ENCODE peak calls at places on chromosomes 5 and 9, in seven cellular contexts. Z is fibroblast of lung, G is SK-N-SH, D is endodermal cell, F is kidney, V is colonic mucosa, S is adipocyte. J is an unnamed sample.

GRCh38 chr5:23820764-23821471 is 313.5 kb downstream of the PRDM9 start:
- DNase-seq in Z (peak), G (peak), D (no peak), F (no peak), V (no peak), S (peak), J (peak)

GRCh38 chr5:175494271-175495183 is 16.2 kb downstream of the SFXN1 start:
- DNase-seq in Z (peak), G (no peak), D (no peak), F (no peak), V (no peak), S (no peak), J (no peak)

GRCh38 chr5:116842514-116842924 is 267.9 kb upstream of the SEMA6A start:
- DNase-seq in Z (no peak), G (no peak), D (no peak), F (no peak), V (no peak), S (no peak), J (no peak)

GRCh38 chr9:134138292-134138691 is 2.4 kb downstream of the WDR5 start:
- DNase-seq in Z (no peak), G (no peak), D (no peak), F (no peak), V (no peak), S (no peak), J (no peak)

GRCh38 chr5:51995773-51996306 is 612.6 kb downstream of the ISL1 start:
- DNase-seq in Z (no peak), G (no peak), D (no peak), F (no peak), V (no peak), S (no peak), J (no peak)

GRCh38 chr9:131346559-131346958 is 47.3 kb upstream of the PRRC2B start:
- DNase-seq in Z (no peak), G (no peak), D (no peak), F (peak), V (no peak), S (no peak), J (no peak)

GRCh38 chr9:126700296-126700695 is 86.6 kb downstream of the LMX1B start:
- DNase-seq in Z (no peak), G (peak), D (peak), F (peak), V (no peak), S (no peak), J (no peak)

GRCh38 chr5:174418809-174419522 is 305.4 kb upstream of the MSX2 start:
- DNase-seq in Z (no peak), G (peak), D (peak), F (no peak), V (no peak), S (peak), J (peak)

GRCh38 chr5:37792976-37793328 is 46.9 kb downstream of the GDNF start:
- DNase-seq in Z (peak), G (no peak), D (no peak), F (no peak), V (no peak), S (peak), J (peak)

GRCh38 chr9:6214451-6214850 is 1.2 kb upstream of the IL33 start:
- DNase-seq in Z (peak), G (no peak), D (no peak), F (no peak), V (no peak), S (peak), J (peak)

GRCh38 chr9:92147854-92148184 is 32.6 kb upstream of the SPTLC1 start:
- DNase-seq in Z (peak), G (no peak), D (no peak), F (no peak), V (no peak), S (no peak), J (no peak)

GRCh38 chr5:33072700-33073099 is 361.6 kb downstream of the NPR3 start:
- DNase-seq in Z (peak), G (no peak), D (no peak), F (no peak), V (no peak), S (no peak), J (peak)

GRCh38 chr9:123335986-123336329 is 20.0 kb upstream of the CRB2 start:
- DNase-seq in Z (no peak), G (no peak), D (no peak), F (no peak), V (no peak), S (no peak), J (no peak)

GRCh38 chr9:135701067-135701967 is 668 bp upstream of the KCNT1 start:
- DNase-seq in Z (peak), G (peak), D (no peak), F (no peak), V (no peak), S (no peak), J (peak)
- H3K9ac ChIP-seq in Z (no peak), G (no peak), D (no peak), F (no peak), V (no peak), S (no peak), J (no peak)

GRCh38 chr9:77748214-77748772 is 100.2 kb upstream of the GNA14 start:
- DNase-seq in Z (no peak), G (no peak), D (no peak), F (no peak), V (no peak), S (no peak), J (no peak)
- H3K9ac ChIP-seq in Z (no peak), G (no peak), D (no peak), F (no peak), V (no peak), S (no peak), J (no peak)

GRCh38 chr9:115672477-115673316 is 480.9 kb upstream of the PAPPA start:
- DNase-seq in Z (peak), G (no peak), D (peak), F (no peak), V (no peak), S (peak), J (peak)
- H3K9ac ChIP-seq in Z (peak), G (peak), D (no peak), F (no peak), V (no peak), S (peak), J (peak)

GRCh38 chr5:56950626-56951130 is 1.2 kb downstream of the MIER3 start:
- DNase-seq in Z (peak), G (peak), D (peak), F (peak), V (peak), S (peak), J (peak)
- H3K9ac ChIP-seq in Z (peak), G (peak), D (peak), F (peak), V (peak), S (peak), J (peak)

GRCh38 chr5:43038523-43038989 is 1.6 kb downstream of the ANXA2R start:
- DNase-seq in Z (peak), G (no peak), D (no peak), F (no peak), V (no peak), S (peak), J (no peak)

GRCh38 chr5:43036856-43037711 is 3.0 kb downstream of the ANXA2R start:
- DNase-seq in Z (peak), G (no peak), D (peak), F (no peak), V (no peak), S (peak), J (peak)

GRCh38 chr5:43036409-43036808 is 3.7 kb downstream of the ANXA2R start:
- DNase-seq in Z (peak), G (no peak), D (no peak), F (no peak), V (no peak), S (no peak), J (no peak)

GRCh38 chr5:43039115-43039467 is 1.0 kb downstream of the ANXA2R start:
- DNase-seq in Z (no peak), G (no peak), D (no peak), F (no peak), V (no peak), S (no peak), J (no peak)

DNA sequence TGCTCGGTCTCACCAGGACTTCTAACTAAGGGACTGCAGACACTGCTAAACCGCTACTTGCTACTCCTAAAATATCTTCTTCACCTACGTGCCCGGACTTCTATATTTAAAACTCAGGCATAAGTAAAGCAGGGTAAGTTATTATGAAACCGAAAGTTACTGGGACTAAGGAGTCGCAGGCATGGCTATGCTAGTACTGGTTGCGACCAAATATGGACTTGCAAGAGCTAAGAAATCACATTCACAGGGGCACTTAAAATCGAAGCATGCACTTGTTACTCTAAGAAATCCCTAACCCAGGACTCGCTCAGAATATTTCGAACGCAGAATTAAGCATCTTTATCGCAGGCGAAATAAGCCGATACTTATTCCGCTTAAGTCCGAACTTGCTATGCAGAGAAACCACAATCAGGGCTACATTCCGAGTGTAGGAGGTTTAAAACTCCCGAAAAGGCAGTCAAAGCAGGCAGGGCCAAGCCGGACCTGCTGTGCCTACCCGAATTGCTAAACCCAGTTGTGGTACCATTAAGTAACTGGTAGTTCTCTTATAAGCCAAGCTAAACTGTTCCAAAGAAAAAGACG is 2.1 kb downstream of the ANXA2R start:
- DNase-seq in Z (peak), G (no peak), D (peak), F (no peak), V (peak), S (peak), J (peak)
- H3K9ac ChIP-seq in Z (no peak), G (peak), D (no peak), F (peak), V (peak), S (peak), J (peak)

DNA sequence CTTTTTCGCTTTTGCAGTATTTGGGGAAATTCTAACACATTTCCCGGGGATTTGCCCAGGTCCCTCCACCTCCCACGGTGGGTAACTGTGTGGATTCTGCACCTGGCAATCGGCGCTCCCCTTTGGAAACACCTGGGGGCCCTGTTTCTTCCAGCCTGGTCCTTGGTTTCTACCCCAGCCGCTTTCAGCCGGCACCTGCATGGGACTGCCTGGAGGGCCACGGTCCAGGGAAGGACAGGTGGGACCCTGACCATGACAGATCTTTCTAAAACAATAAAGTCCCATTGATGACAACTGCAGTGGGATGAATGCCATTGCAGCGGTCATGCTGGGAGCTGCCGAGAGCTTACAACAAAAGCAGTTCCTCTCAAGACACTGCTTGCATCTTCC is 91.8 kb downstream of the ANKRD33B start:
- DNase-seq in Z (no peak), G (no peak), D (peak), F (no peak), V (no peak), S (no peak), J (no peak)
- H3K9ac ChIP-seq in Z (no peak), G (no peak), D (no peak), F (no peak), V (no peak), S (no peak), J (no peak)

DNA sequence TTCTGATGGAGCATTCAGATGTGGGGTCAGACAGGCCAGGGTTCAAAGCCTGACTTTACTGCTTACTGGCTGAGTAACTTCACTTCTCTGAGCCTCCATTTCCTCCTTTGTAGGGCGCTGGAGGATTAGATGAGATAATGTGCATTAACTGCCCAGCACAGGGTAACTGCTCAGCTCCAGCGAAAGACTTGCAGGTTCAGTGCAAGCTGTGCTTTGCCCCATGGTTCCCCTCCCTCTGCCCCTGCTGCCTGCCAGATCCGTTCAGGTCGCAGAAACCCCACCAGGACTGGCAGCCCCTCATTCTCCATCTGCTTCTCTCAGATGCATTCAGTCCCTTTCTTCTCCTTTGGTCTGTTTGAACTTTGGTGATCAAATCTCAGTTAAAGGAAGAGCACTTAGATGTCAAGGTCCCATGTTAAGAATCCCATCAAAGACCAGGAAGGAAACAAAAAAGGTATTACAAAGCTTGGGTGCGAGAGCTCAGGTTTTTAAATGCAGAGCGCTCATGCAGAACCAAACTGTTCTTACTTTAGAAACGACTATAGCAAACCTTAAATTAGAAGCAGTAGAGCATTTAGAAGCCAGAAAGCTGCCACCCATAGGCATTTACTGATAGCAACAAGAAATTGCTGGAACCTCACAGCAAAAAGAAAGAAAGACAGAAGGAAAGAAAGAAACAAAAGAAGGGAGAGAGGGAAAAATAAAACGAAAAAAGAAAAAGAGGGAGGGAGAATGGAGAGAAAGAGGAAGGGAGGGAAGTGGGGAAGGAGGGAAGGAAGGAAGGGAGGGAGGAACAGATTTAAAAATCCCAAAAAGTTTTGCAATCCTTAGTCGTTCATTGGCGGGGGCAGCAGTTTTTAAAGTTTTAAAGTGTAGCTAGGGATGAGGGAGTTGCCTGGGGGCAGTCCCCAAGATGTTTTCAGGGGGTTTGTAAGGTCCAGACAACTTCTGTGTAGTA is 23.5 kb downstream of the AFAP1L1 start:
- DNase-seq in Z (no peak), G (no peak), D (no peak), F (no peak), V (no peak), S (no peak), J (no peak)
- H3K9ac ChIP-seq in Z (no peak), G (no peak), D (no peak), F (no peak), V (no peak), S (no peak), J (no peak)

GRCh38 chr9:137390553-137391410 is 32.2 kb downstream of the EXD3 start:
- DNase-seq in Z (no peak), G (no peak), D (no peak), F (no peak), V (peak), S (no peak), J (no peak)

GRCh38 chr9:137387034-137387890 is 35.7 kb downstream of the EXD3 start:
- DNase-seq in Z (no peak), G (no peak), D (no peak), F (peak), V (no peak), S (no peak), J (no peak)

GRCh38 chr9:137389428-137389746 is 33.6 kb downstream of the EXD3 start:
- DNase-seq in Z (no peak), G (no peak), D (no peak), F (peak), V (no peak), S (no peak), J (no peak)

GRCh38 chr9:137387891-137388560 is 34.9 kb downstream of the EXD3 start:
- DNase-seq in Z (no peak), G (no peak), D (no peak), F (peak), V (no peak), S (no peak), J (no peak)

DNA sequence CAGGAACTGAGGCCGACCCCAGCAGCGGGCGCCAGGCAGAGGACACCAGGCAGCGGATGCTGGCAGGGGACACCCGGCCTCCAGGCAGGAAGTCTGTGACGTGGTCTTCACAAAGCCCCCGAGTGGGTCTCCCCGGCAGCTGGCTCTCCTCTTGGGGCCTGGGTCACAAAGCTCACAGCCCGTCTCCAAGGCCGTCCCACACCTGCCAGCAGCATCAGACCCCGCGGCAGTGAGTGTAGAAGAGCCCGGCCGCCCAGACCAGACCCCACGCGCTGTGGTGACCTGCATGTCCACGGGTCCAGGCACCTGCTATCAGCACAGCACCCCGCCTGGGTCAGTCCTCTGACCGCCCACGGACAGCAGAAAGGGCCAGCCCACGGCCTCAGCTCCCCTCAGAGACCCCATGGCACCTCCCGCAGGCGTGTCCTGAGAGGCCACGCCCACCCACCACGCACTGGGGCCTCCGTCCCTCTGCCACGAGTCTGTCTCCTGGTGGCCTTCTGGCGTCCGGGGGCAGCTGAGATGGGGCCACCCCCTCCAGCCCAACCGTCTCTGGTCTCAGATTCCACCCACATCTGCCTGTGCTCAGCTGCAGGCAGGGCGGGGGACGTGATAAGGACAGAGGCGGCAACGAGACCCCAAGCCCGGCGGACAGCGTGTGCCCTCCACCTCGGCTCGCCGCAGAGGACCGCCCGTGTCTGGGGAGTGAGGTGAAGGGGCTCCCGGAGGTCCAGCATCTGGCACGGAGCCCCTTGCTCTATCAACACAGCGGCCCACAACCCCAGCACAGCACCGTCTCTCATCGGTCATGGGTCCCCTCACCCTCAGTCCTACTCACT is 34.2 kb downstream of the EXD3 start:
- DNase-seq in Z (no peak), G (no peak), D (no peak), F (peak), V (no peak), S (no peak), J (no peak)
- H3K9ac ChIP-seq in Z (no peak), G (no peak), D (no peak), F (no peak), V (no peak), S (no peak), J (no peak)

J was measured in GM23248.